ENCODE peak calls at places on chromosomes 12 and 14, in nine cellular contexts. One of them, this sample, is unnamed.

GRCh38 chr12:28237423-28237822 is 47.2 kb downstream of the CCDC91 start:
- DNase-seq in kidney: no peak
- DNase-seq in mammary epithelial cell: no peak
- DNase-seq in neural crest cell: no peak
- DNase-seq in stomach: no peak
- DNase-seq in choroid plexus epithelial cell: no peak
- DNase-seq in astrocyte of the cerebellum: no peak
- DNase-seq in GM13977: no peak
- DNase-seq in astrocyte of the spinal cord: no peak
- DNase-seq in this sample: peak

GRCh38 chr12:22658214-22658613 is 33.2 kb downstream of the ETNK1 start:
- DNase-seq in kidney: no peak
- DNase-seq in mammary epithelial cell: peak
- DNase-seq in neural crest cell: no peak
- DNase-seq in stomach: no peak
- DNase-seq in choroid plexus epithelial cell: peak
- DNase-seq in astrocyte of the cerebellum: peak
- DNase-seq in GM13977: no peak
- DNase-seq in astrocyte of the spinal cord: peak
- DNase-seq in this sample: no peak

GRCh38 chr12:16611146-16611545 is 5.2 kb upstream of the LMO3 start:
- DNase-seq in kidney: no peak
- DNase-seq in mammary epithelial cell: no peak
- DNase-seq in neural crest cell: no peak
- DNase-seq in stomach: no peak
- DNase-seq in choroid plexus epithelial cell: no peak
- DNase-seq in astrocyte of the cerebellum: no peak
- DNase-seq in GM13977: no peak
- DNase-seq in astrocyte of the spinal cord: no peak
- DNase-seq in this sample: no peak

GRCh38 chr12:26003065-26003464 is 44.6 kb downstream of the RASSF8 start:
- DNase-seq in kidney: no peak
- DNase-seq in mammary epithelial cell: no peak
- DNase-seq in neural crest cell: no peak
- DNase-seq in stomach: no peak
- DNase-seq in choroid plexus epithelial cell: no peak
- DNase-seq in astrocyte of the cerebellum: no peak
- DNase-seq in GM13977: no peak
- DNase-seq in astrocyte of the spinal cord: no peak
- DNase-seq in this sample: no peak

GRCh38 chr12:14410177-14410576 is 44.7 kb downstream of the ATF7IP start:
- DNase-seq in kidney: no peak
- DNase-seq in mammary epithelial cell: peak
- DNase-seq in neural crest cell: no peak
- DNase-seq in stomach: no peak
- DNase-seq in choroid plexus epithelial cell: peak
- DNase-seq in astrocyte of the cerebellum: no peak
- DNase-seq in GM13977: no peak
- DNase-seq in astrocyte of the spinal cord: no peak
- DNase-seq in this sample: no peak

GRCh38 chr14:58747181-58747580 is 109.4 kb downstream of the DACT1 start:
- DNase-seq in kidney: peak
- DNase-seq in mammary epithelial cell: peak
- DNase-seq in neural crest cell: no peak
- DNase-seq in stomach: no peak
- DNase-seq in choroid plexus epithelial cell: peak
- DNase-seq in astrocyte of the cerebellum: peak
- DNase-seq in GM13977: no peak
- DNase-seq in astrocyte of the spinal cord: peak
- DNase-seq in this sample: no peak

GRCh38 chr12:22459872-22460490 is 84.4 kb downstream of the C2CD5 start:
- DNase-seq in kidney: no peak
- DNase-seq in mammary epithelial cell: peak
- DNase-seq in neural crest cell: no peak
- DNase-seq in stomach: no peak
- DNase-seq in choroid plexus epithelial cell: peak
- DNase-seq in astrocyte of the cerebellum: no peak
- DNase-seq in GM13977: peak
- DNase-seq in astrocyte of the spinal cord: peak
- DNase-seq in this sample: no peak

GRCh38 chr12:71315328-71315960 is 124.2 kb upstream of the LGR5 start:
- DNase-seq in kidney: no peak
- DNase-seq in mammary epithelial cell: no peak
- DNase-seq in neural crest cell: no peak
- DNase-seq in stomach: peak
- DNase-seq in choroid plexus epithelial cell: no peak
- DNase-seq in astrocyte of the cerebellum: no peak
- DNase-seq in GM13977: no peak
- DNase-seq in astrocyte of the spinal cord: no peak
- DNase-seq in this sample: no peak

GRCh38 chr14:54627718-54628345 is 60.9 kb downstream of the SAMD4A start:
- DNase-seq in kidney: peak
- DNase-seq in mammary epithelial cell: no peak
- DNase-seq in neural crest cell: peak
- DNase-seq in stomach: no peak
- DNase-seq in choroid plexus epithelial cell: peak
- DNase-seq in astrocyte of the cerebellum: no peak
- DNase-seq in GM13977: peak
- DNase-seq in astrocyte of the spinal cord: peak
- DNase-seq in this sample: no peak

GRCh38 chr12:93325855-93326254 is 51.9 kb upstream of the NUDT4 start:
- DNase-seq in kidney: no peak
- DNase-seq in mammary epithelial cell: peak
- DNase-seq in neural crest cell: no peak
- DNase-seq in stomach: no peak
- DNase-seq in choroid plexus epithelial cell: no peak
- DNase-seq in astrocyte of the cerebellum: peak
- DNase-seq in GM13977: no peak
- DNase-seq in astrocyte of the spinal cord: peak
- DNase-seq in this sample: no peak

GRCh38 chr14:93228550-93228949 is 21.5 kb downstream of the UBR7 start:
- DNase-seq in kidney: no peak
- DNase-seq in mammary epithelial cell: no peak
- DNase-seq in neural crest cell: no peak
- DNase-seq in stomach: no peak
- DNase-seq in choroid plexus epithelial cell: no peak
- DNase-seq in astrocyte of the cerebellum: no peak
- DNase-seq in GM13977: no peak
- DNase-seq in astrocyte of the spinal cord: no peak
- DNase-seq in this sample: no peak

GRCh38 chr12:93918262-93918661 is 230.1 kb upstream of the PLXNC1 start:
- DNase-seq in kidney: no peak
- DNase-seq in mammary epithelial cell: no peak
- DNase-seq in neural crest cell: no peak
- DNase-seq in stomach: no peak
- DNase-seq in choroid plexus epithelial cell: peak
- DNase-seq in astrocyte of the cerebellum: no peak
- DNase-seq in GM13977: no peak
- DNase-seq in astrocyte of the spinal cord: peak
- DNase-seq in this sample: no peak

DNA sequence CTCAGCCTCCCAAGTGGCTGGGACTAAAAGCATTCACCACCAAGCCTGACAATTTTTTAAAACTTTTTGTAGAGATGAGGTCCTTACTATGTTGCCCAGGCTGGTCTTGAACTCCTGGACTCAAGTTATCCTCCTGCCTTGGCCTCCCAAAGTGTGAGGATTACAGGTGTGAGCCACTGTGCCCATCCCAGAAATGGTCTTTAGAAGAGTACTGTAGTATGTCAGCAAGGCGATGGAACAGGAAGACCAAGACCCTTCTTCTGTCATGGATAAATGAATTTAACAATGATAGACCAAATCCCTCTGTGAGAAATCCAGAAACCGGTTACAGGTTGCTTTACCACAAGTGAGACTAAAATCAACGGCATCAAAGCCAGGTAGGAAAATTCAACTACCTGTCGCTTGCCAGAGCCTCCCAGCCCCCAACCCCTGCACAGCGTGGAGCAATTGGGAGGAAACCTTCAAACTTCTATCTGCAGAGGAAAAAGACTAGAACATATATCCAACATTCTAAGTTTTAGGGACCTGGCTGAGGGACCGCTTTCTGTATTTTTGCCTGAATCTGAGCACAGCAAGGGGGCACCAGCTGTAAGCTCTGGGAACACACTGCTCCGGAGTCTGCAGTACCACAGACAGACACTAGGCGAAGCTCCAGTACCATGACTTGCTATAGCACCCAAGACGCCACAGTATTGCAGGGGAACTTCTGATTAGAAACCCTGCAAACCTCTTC is 51.3 kb downstream of the CPSF6 start:
- DNase-seq in kidney: no peak
- DNase-seq in mammary epithelial cell: peak
- DNase-seq in neural crest cell: peak
- DNase-seq in stomach: peak
- DNase-seq in choroid plexus epithelial cell: peak
- DNase-seq in astrocyte of the cerebellum: peak
- DNase-seq in GM13977: peak
- DNase-seq in astrocyte of the spinal cord: peak
- DNase-seq in this sample: peak
- TF ChIP-seq CTCF in kidney: peak
- TF ChIP-seq CTCF in mammary epithelial cell: peak
- TF ChIP-seq CTCF in neural crest cell: peak
- TF ChIP-seq CTCF in stomach: no peak
- TF ChIP-seq CTCF in choroid plexus epithelial cell: peak
- TF ChIP-seq CTCF in astrocyte of the cerebellum: peak
- TF ChIP-seq CTCF in GM13977: peak
- TF ChIP-seq CTCF in astrocyte of the spinal cord: peak
- TF ChIP-seq CTCF in this sample: peak

DNA sequence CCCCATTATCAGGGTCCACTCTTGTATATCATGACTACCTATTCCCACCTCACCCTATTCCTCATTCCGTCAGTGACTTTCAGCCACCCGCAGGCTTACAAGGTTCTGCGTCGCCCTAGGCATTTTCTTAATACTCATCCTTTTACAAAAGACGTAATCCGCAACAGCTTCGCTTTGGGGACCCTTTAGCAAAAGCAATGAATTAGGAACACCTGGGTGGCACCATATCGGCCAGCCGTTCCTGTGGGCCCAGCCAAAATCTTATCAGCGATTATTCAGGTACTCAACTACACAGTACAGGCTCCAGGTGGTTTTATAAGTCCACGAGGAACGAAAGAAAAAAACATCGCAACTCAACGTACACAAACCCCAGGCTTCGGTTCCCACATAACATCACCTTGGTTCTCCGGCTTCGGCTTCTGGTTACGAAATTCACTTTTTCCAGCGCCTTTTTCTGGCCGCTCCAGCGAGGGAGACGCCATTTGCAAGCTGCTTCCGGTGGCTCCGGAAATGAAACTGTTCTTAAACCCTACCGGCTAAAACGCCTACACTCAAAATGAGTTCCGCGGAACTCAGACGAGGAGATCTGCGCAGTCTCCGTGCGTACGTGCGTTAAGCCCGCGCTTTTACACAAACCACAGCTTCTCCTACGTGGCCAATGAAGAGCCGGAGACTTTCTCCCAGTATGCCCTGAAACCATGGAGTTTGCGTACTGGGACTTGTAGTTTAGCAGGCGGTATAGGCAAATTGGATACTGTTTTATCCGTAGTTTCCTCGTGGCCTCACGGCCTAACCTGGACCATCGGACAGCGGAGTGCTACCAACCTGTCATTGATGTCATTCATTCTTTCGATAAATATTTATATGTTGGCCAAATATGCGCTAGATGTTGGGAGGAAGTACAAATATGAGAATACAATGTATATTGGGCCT is at the start of gene KRR1:
- DNase-seq in kidney: peak
- DNase-seq in mammary epithelial cell: peak
- DNase-seq in neural crest cell: peak
- DNase-seq in stomach: peak
- DNase-seq in choroid plexus epithelial cell: peak
- DNase-seq in astrocyte of the cerebellum: peak
- DNase-seq in GM13977: peak
- DNase-seq in astrocyte of the spinal cord: peak
- DNase-seq in this sample: peak
- TF ChIP-seq CTCF in kidney: no peak
- TF ChIP-seq CTCF in mammary epithelial cell: no peak
- TF ChIP-seq CTCF in neural crest cell: no peak
- TF ChIP-seq CTCF in stomach: no peak
- TF ChIP-seq CTCF in choroid plexus epithelial cell: peak
- TF ChIP-seq CTCF in astrocyte of the cerebellum: no peak
- TF ChIP-seq CTCF in GM13977: no peak
- TF ChIP-seq CTCF in astrocyte of the spinal cord: no peak
- TF ChIP-seq CTCF in this sample: no peak

DNA sequence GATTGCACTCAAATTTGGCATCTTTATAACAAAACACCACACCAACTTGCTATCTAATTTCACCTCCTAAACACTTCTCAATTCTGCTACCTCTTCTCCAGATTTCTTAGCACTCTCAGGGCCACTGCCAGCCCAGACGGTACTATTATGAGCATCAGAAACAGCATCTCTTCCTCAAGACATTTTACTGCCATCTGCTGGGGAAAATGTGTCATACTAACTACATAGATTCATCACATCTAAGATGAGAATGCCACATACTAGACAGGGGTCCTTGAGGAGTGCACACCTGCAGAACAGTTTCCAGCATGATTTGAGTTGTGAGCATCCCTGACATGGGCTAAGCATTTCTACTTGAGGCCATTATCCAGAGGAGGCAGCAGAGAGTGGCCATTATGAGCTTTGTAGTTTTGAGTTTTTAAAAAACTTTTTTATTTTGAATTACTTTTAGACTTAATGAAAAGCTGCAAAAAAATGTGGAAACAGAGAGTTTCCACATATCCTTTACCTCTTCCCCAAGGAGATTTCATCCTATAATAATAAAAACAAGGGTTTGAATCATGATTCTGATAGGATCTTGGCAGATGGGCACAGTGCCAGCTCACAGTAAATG is 15.1 kb upstream of the GRIP1 start:
- DNase-seq in kidney: no peak
- DNase-seq in mammary epithelial cell: peak
- DNase-seq in neural crest cell: peak
- DNase-seq in stomach: no peak
- DNase-seq in choroid plexus epithelial cell: peak
- DNase-seq in astrocyte of the cerebellum: peak
- DNase-seq in GM13977: peak
- DNase-seq in astrocyte of the spinal cord: peak
- DNase-seq in this sample: no peak
- TF ChIP-seq CTCF in kidney: peak
- TF ChIP-seq CTCF in mammary epithelial cell: peak
- TF ChIP-seq CTCF in neural crest cell: peak
- TF ChIP-seq CTCF in stomach: no peak
- TF ChIP-seq CTCF in choroid plexus epithelial cell: peak
- TF ChIP-seq CTCF in astrocyte of the cerebellum: peak
- TF ChIP-seq CTCF in GM13977: peak
- TF ChIP-seq CTCF in astrocyte of the spinal cord: peak
- TF ChIP-seq CTCF in this sample: peak

DNA sequence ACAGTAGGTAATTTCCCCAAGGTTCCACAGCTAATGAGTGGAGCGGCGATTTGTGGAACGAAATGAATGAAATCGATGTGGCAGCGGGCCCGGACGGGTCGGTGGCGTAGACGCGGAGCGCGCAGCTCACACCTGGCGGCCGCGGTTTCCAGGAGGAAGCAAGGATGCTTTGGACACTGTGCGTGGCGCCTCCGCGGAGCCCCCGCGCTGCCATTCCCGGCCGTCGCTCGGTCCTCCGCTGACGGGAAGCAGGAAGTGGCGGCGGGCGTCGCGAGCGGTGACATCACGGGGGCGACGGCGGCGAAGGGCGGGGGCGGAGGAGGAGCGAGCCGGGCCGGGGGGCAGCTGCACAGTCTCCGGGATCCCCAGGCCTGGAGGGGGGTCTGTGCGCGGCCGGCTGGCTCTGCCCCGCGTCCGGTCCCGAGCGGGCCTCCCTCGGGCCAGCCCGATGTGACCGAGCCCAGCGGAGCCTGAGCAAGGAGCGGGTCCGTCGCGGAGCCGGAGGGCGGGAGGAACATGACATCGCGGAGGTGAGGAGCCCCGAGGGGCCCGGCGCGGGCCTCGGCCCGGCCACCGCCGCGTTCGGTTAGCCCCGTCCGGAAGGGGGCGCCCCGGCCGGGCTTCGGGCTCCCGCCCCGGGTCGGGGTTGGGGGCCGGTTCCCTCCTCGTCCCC is at the start of gene PTPN11:
- DNase-seq in kidney: peak
- DNase-seq in mammary epithelial cell: peak
- DNase-seq in neural crest cell: peak
- DNase-seq in stomach: peak
- DNase-seq in choroid plexus epithelial cell: peak
- DNase-seq in astrocyte of the cerebellum: peak
- DNase-seq in GM13977: peak
- DNase-seq in astrocyte of the spinal cord: peak
- DNase-seq in this sample: peak
- TF ChIP-seq CTCF in kidney: peak
- TF ChIP-seq CTCF in mammary epithelial cell: peak
- TF ChIP-seq CTCF in neural crest cell: peak
- TF ChIP-seq CTCF in stomach: no peak
- TF ChIP-seq CTCF in choroid plexus epithelial cell: no peak
- TF ChIP-seq CTCF in astrocyte of the cerebellum: peak
- TF ChIP-seq CTCF in GM13977: peak
- TF ChIP-seq CTCF in astrocyte of the spinal cord: peak
- TF ChIP-seq CTCF in this sample: peak

This sample was measured in glutamatergic neuron.